ENCODE peak calls at places on chromosome 9, in four cellular contexts. B is activated CD4-positive, alpha-beta T cell treated with anti-CD3 and anti-CD28 coated beads for 24 hours; R is progenitor cell of endocrine pancreas; V is Calu3. Q is an unnamed sample.

GRCh38 chr9:98521141-98521540 is 187.6 kb downstream of the GABBR2 start:
- DNase-seq in B (no peak), R (no peak), V (no peak), Q (no peak)

GRCh38 chr9:35760651-35761050 is 6.6 kb upstream of the MSMP start:
- DNase-seq in B (no peak), R (no peak), V (peak; percentile 72), Q (no peak)

GRCh38 chr9:89419978-89420394 is 77.9 kb downstream of the SEMA4D start:
- DNase-seq in B (no peak), R (no peak), V (no peak), Q (no peak)

GRCh38 chr9:82930116-82930515 is 132.8 kb downstream of the RASEF start:
- DNase-seq in B (no peak), R (no peak), V (no peak), Q (no peak)

GRCh38 chr9:8020161-8020560 is 220.6 kb upstream of the DMAC1 start:
- DNase-seq in B (no peak), R (no peak), V (no peak), Q (no peak)

GRCh38 chr9:112166176-112167140 is 8.6 kb downstream of the SUSD1 start:
- DNase-seq in B (no peak), R (no peak), V (peak; percentile 51), Q (no peak)

GRCh38 chr9:114100536-114100935 is 1.4 kb upstream of the KIF12 start:
- DNase-seq in B (no peak), R (no peak), V (no peak), Q (no peak)

GRCh38 chr9:272251-273213 is 57.9 kb downstream of the DOCK8 start:
- DNase-seq in B (peak; percentile 52), R (no peak), V (no peak), Q (no peak)

Q was measured in mesothelial cell of epicardium.